ENCODE peak calls at places on chromosomes 5 and 9, in nine cellular contexts. K, V, C, D, U, J, T, X and Z are unnamed samples.

GRCh38 chr9:129351058-129351641 is 173.1 kb upstream of the IER5L start:
- DNase-seq in K (no peak), V (no peak), C (no peak), D (no peak), U (no peak), J (peak), T (no peak), X (no peak), Z (no peak)

GRCh38 chr5:18281947-18282557 is 647.8 kb downstream of the TAF11L14 start:
- DNase-seq in K (no peak), V (no peak), C (no peak), D (peak), U (no peak), J (peak), T (peak), X (no peak), Z (no peak)

GRCh38 chr9:114503009-114503408 is 2.3 kb downstream of the WHRN start:
- DNase-seq in K (no peak), V (no peak), C (no peak), D (no peak), U (no peak), J (no peak), T (no peak), X (no peak), Z (peak)

GRCh38 chr5:124395287-124395686 is 351.2 kb downstream of the ZNF608 start:
- DNase-seq in K (no peak), V (no peak), C (no peak), D (no peak), U (no peak), J (no peak), T (no peak), X (no peak), Z (peak)

GRCh38 chr9:76203373-76203772 is 190.9 kb downstream of the RFK start:
- DNase-seq in K (no peak), V (no peak), C (no peak), D (no peak), U (no peak), J (no peak), T (no peak), X (peak), Z (peak)

GRCh38 chr9:136960212-136960937 is 8.3 kb downstream of the LCN12 start:
- DNase-seq in K (peak), V (no peak), C (peak), D (no peak), U (no peak), J (no peak), T (no peak), X (no peak), Z (no peak)

GRCh38 chr5:159210306-159210722 is 961 bp upstream of the RNF145 start:
- DNase-seq in K (no peak), V (no peak), C (no peak), D (no peak), U (no peak), J (no peak), T (no peak), X (no peak), Z (no peak)

GRCh38 chr9:34337404-34337803 is 8.0 kb downstream of the NUDT2 start:
- DNase-seq in K (no peak), V (no peak), C (no peak), D (no peak), U (no peak), J (no peak), T (peak), X (no peak), Z (no peak)

GRCh38 chr5:62547929-62548678 is 30.5 kb upstream of the LRRC70 start:
- DNase-seq in K (no peak), V (no peak), C (no peak), D (no peak), U (no peak), J (no peak), T (no peak), X (no peak), Z (no peak)

GRCh38 chr9:120925535-120926396 is 830 bp downstream of the TRAF1 start:
- DNase-seq in K (peak), V (peak), C (peak), D (peak), U (no peak), J (no peak), T (peak), X (no peak), Z (no peak)

GRCh38 chr9:127076860-127077657 is 45.4 kb downstream of the ANGPTL2 start:
- DNase-seq in K (no peak), V (no peak), C (no peak), D (no peak), U (no peak), J (no peak), T (peak), X (no peak), Z (no peak)

GRCh38 chr5:88803309-88803708 is 79.7 kb downstream of the MEF2C start:
- DNase-seq in K (no peak), V (no peak), C (no peak), D (no peak), U (no peak), J (no peak), T (no peak), X (no peak), Z (no peak)

GRCh38 chr5:98482321-98483111 is 290.9 kb upstream of the RGMB start:
- DNase-seq in K (no peak), V (no peak), C (no peak), D (no peak), U (no peak), J (no peak), T (peak), X (no peak), Z (no peak)

GRCh38 chr5:6715758-6716633 is 2.8 kb downstream of the TENT4A start:
- DNase-seq in K (no peak), V (no peak), C (peak), D (no peak), U (peak), J (no peak), T (no peak), X (no peak), Z (no peak)

GRCh38 chr9:70085241-70085640 is 41.6 kb downstream of the MAMDC2 start:
- DNase-seq in K (no peak), V (no peak), C (no peak), D (peak), U (no peak), J (no peak), T (peak), X (no peak), Z (no peak)

GRCh38 chr5:28408186-28408585 is 1369.8 kb upstream of the CDH9 start:
- DNase-seq in K (no peak), V (no peak), C (no peak), D (peak), U (no peak), J (no peak), T (peak), X (no peak), Z (no peak)

GRCh38 chr5:14659821-14660607 is 4.5 kb upstream of the OTULIN start:
- DNase-seq in K (no peak), V (no peak), C (no peak), D (no peak), U (no peak), J (no peak), T (peak), X (peak), Z (no peak)

GRCh38 chr5:53944981-53945380 is 365.4 kb downstream of the ARL15 start:
- DNase-seq in K (no peak), V (no peak), C (no peak), D (peak), U (no peak), J (no peak), T (peak), X (no peak), Z (no peak)

GRCh38 chr5:66960373-66961137 is 236.0 kb downstream of the CD180 start:
- DNase-seq in K (no peak), V (no peak), C (no peak), D (no peak), U (no peak), J (no peak), T (peak), X (no peak), Z (no peak)

GRCh38 chr5:13955896-13956295 is 11.4 kb upstream of the DNAH5 start:
- DNase-seq in K (no peak), V (no peak), C (no peak), D (no peak), U (no peak), J (no peak), T (peak), X (no peak), Z (no peak)

GRCh38 chr5:134438641-134439621 is 27.2 kb upstream of the CDKN2AIPNL start:
- DNase-seq in K (no peak), V (no peak), C (no peak), D (peak), U (peak), J (no peak), T (peak), X (peak), Z (no peak)

GRCh38 chr5:139382781-139383180 is 316 bp downstream of the SLC23A1 start:
- DNase-seq in K (no peak), V (no peak), C (peak), D (no peak), U (no peak), J (no peak), T (no peak), X (no peak), Z (no peak)

GRCh38 chr5:57887851-57888621 is 405.4 kb upstream of the ACTBL2 start:
- DNase-seq in K (no peak), V (no peak), C (no peak), D (peak), U (no peak), J (no peak), T (peak), X (peak), Z (no peak)

GRCh38 chr5:178385472-178385853 is 152.9 kb upstream of the PHYKPL start:
- DNase-seq in K (no peak), V (no peak), C (no peak), D (no peak), U (no peak), J (no peak), T (no peak), X (no peak), Z (no peak)

GRCh38 chr5:945691-946541 is 53.2 kb downstream of the TRIP13 start:
- DNase-seq in K (no peak), V (no peak), C (no peak), D (no peak), U (no peak), J (no peak), T (no peak), X (peak), Z (no peak)

GRCh38 chr5:55146543-55147151 is 13.3 kb upstream of the GPX8 start:
- DNase-seq in K (peak), V (peak), C (peak), D (peak), U (peak), J (peak), T (peak), X (peak), Z (peak)

GRCh38 chr5:96968614-96969013 is 32.7 kb downstream of the LNPEP start:
- DNase-seq in K (no peak), V (no peak), C (no peak), D (no peak), U (no peak), J (no peak), T (no peak), X (no peak), Z (no peak)

GRCh38 chr5:133907075-133907474 is 61.4 kb downstream of the C5orf15 start:
- DNase-seq in K (no peak), V (no peak), C (no peak), D (no peak), U (no peak), J (no peak), T (no peak), X (no peak), Z (no peak)

GRCh38 chr9:113154471-113154870 is 3.7 kb downstream of the SLC31A2 start:
- DNase-seq in K (no peak), V (no peak), C (no peak), D (peak), U (no peak), J (no peak), T (peak), X (no peak), Z (no peak)